ENCODE peak calls at places on chromosomes 3 and 15, in five cellular contexts. One of them, this sample, is unnamed.

GRCh38 chr3:105700575-105700974 is 168.2 kb downstream of the CBLB start:
- DNase-seq in dorsolateral prefrontal cortex: no peak
- DNase-seq in esophagus squamous epithelium: no peak
- DNase-seq in GM20000: no peak
- DNase-seq in psoas muscle: no peak
- DNase-seq in this sample: no peak

GRCh38 chr15:99054025-99054387 is 46.4 kb upstream of the PGPEP1L start:
- DNase-seq in dorsolateral prefrontal cortex: no peak
- DNase-seq in esophagus squamous epithelium: no peak
- DNase-seq in GM20000: no peak
- DNase-seq in psoas muscle: peak; percentile 65
- DNase-seq in this sample: no peak

GRCh38 chr15:101852356-101852755 is 40.4 kb downstream of the OR4F15 start:
- DNase-seq in dorsolateral prefrontal cortex: no peak
- DNase-seq in esophagus squamous epithelium: no peak
- DNase-seq in GM20000: no peak
- DNase-seq in psoas muscle: no peak
- DNase-seq in this sample: no peak

GRCh38 chr3:64316971-64317370 is 91.7 kb upstream of the PRICKLE2 start:
- DNase-seq in dorsolateral prefrontal cortex: no peak
- DNase-seq in esophagus squamous epithelium: no peak
- DNase-seq in GM20000: no peak
- DNase-seq in psoas muscle: no peak
- DNase-seq in this sample: no peak

GRCh38 chr15:44227584-44227983 is 32.5 kb upstream of the FRMD5 start:
- DNase-seq in dorsolateral prefrontal cortex: no peak
- DNase-seq in esophagus squamous epithelium: no peak
- DNase-seq in GM20000: no peak
- DNase-seq in psoas muscle: no peak
- DNase-seq in this sample: no peak

GRCh38 chr3:5194801-5195509 is 7.4 kb downstream of the EDEM1 start:
- DNase-seq in dorsolateral prefrontal cortex: no peak
- DNase-seq in esophagus squamous epithelium: no peak
- DNase-seq in GM20000: no peak
- DNase-seq in psoas muscle: no peak
- DNase-seq in this sample: no peak

GRCh38 chr15:56052389-56053045 is 59.1 kb upstream of the NEDD4 start:
- DNase-seq in dorsolateral prefrontal cortex: no peak
- DNase-seq in esophagus squamous epithelium: no peak
- DNase-seq in GM20000: peak; percentile 48
- DNase-seq in psoas muscle: no peak
- DNase-seq in this sample: no peak

GRCh38 chr15:68230157-68231100 is 901 bp upstream of the CLN6 start:
- DNase-seq in dorsolateral prefrontal cortex: no peak
- DNase-seq in esophagus squamous epithelium: no peak
- DNase-seq in GM20000: no peak
- DNase-seq in psoas muscle: no peak
- DNase-seq in this sample: no peak

GRCh38 chr3:122758877-122759670 is 34.6 kb downstream of the HSPBAP1 start:
- DNase-seq in dorsolateral prefrontal cortex: no peak
- DNase-seq in esophagus squamous epithelium: no peak
- DNase-seq in GM20000: no peak
- DNase-seq in psoas muscle: no peak
- DNase-seq in this sample: no peak

GRCh38 chr3:67540198-67540894 is 114.1 kb downstream of the SUCLG2 start:
- DNase-seq in dorsolateral prefrontal cortex: no peak
- DNase-seq in esophagus squamous epithelium: no peak
- DNase-seq in GM20000: no peak
- DNase-seq in psoas muscle: peak; percentile 36
- DNase-seq in this sample: no peak

GRCh38 chr3:180282386-180282785 is 245.6 kb upstream of the PEX5L start:
- DNase-seq in dorsolateral prefrontal cortex: no peak
- DNase-seq in esophagus squamous epithelium: no peak
- DNase-seq in GM20000: no peak
- DNase-seq in psoas muscle: no peak
- DNase-seq in this sample: no peak

GRCh38 chr3:129313983-129314756 is 35.5 kb downstream of the HMCES start:
- DNase-seq in dorsolateral prefrontal cortex: no peak
- DNase-seq in esophagus squamous epithelium: no peak
- DNase-seq in GM20000: no peak
- DNase-seq in psoas muscle: no peak
- DNase-seq in this sample: no peak

GRCh38 chr15:83449928-83450501 is 2.9 kb downstream of the SH3GL3 start:
- DNase-seq in dorsolateral prefrontal cortex: no peak
- DNase-seq in esophagus squamous epithelium: no peak
- DNase-seq in GM20000: no peak
- DNase-seq in psoas muscle: no peak
- DNase-seq in this sample: no peak

GRCh38 chr3:64151335-64151871 is 73.9 kb downstream of the PRICKLE2 start:
- DNase-seq in dorsolateral prefrontal cortex: no peak
- DNase-seq in esophagus squamous epithelium: no peak
- DNase-seq in GM20000: no peak
- DNase-seq in psoas muscle: no peak
- DNase-seq in this sample: no peak

GRCh38 chr3:178966299-178967183 is 105.1 kb downstream of the ZMAT3 start:
- DNase-seq in dorsolateral prefrontal cortex: no peak
- DNase-seq in esophagus squamous epithelium: no peak
- DNase-seq in GM20000: no peak
- DNase-seq in psoas muscle: no peak
- DNase-seq in this sample: no peak

GRCh38 chr3:52298147-52299098 is 10.8 kb downstream of the GLYCTK start:
- DNase-seq in dorsolateral prefrontal cortex: no peak
- DNase-seq in esophagus squamous epithelium: no peak
- DNase-seq in GM20000: no peak
- DNase-seq in psoas muscle: no peak
- DNase-seq in this sample: no peak

GRCh38 chr15:73942751-73943270 is 16.5 kb downstream of the LOXL1 start:
- DNase-seq in dorsolateral prefrontal cortex: no peak
- DNase-seq in esophagus squamous epithelium: no peak
- DNase-seq in GM20000: no peak
- DNase-seq in psoas muscle: peak; percentile 44
- DNase-seq in this sample: no peak

GRCh38 chr15:31041610-31042009 is 50.2 kb upstream of the MTMR10 start:
- DNase-seq in dorsolateral prefrontal cortex: no peak
- DNase-seq in esophagus squamous epithelium: no peak
- DNase-seq in GM20000: no peak
- DNase-seq in psoas muscle: no peak
- DNase-seq in this sample: no peak

GRCh38 chr3:110811050-110811449 is 260.6 kb upstream of the NECTIN3 start:
- DNase-seq in dorsolateral prefrontal cortex: no peak
- DNase-seq in esophagus squamous epithelium: no peak
- DNase-seq in GM20000: no peak
- DNase-seq in psoas muscle: no peak
- DNase-seq in this sample: no peak

GRCh38 chr15:49155834-49156627 is 632 bp upstream of the COPS2 start:
- DNase-seq in dorsolateral prefrontal cortex: peak; percentile 32
- DNase-seq in esophagus squamous epithelium: no peak
- DNase-seq in GM20000: no peak
- DNase-seq in psoas muscle: no peak
- DNase-seq in this sample: no peak

GRCh38 chr3:175003590-175003989 is 144.5 kb downstream of the NAALADL2 start:
- DNase-seq in dorsolateral prefrontal cortex: no peak
- DNase-seq in esophagus squamous epithelium: no peak
- DNase-seq in GM20000: no peak
- DNase-seq in psoas muscle: no peak
- DNase-seq in this sample: no peak

GRCh38 chr15:68186671-68187397 is 18.3 kb downstream of the CALML4 start:
- DNase-seq in dorsolateral prefrontal cortex: no peak
- DNase-seq in esophagus squamous epithelium: no peak
- DNase-seq in GM20000: no peak
- DNase-seq in psoas muscle: no peak
- DNase-seq in this sample: no peak

GRCh38 chr3:129618901-129619671 is 12.6 kb upstream of the PLXND1 start:
- DNase-seq in dorsolateral prefrontal cortex: no peak
- DNase-seq in esophagus squamous epithelium: no peak
- DNase-seq in GM20000: no peak
- DNase-seq in psoas muscle: peak; percentile 48
- DNase-seq in this sample: no peak

GRCh38 chr3:163785693-163786092 is 1292.6 kb downstream of the SI start:
- DNase-seq in dorsolateral prefrontal cortex: no peak
- DNase-seq in esophagus squamous epithelium: no peak
- DNase-seq in GM20000: peak; percentile 4
- DNase-seq in psoas muscle: no peak
- DNase-seq in this sample: peak; percentile 8

GRCh38 chr15:63915888-63916731 is 82.4 kb upstream of the HERC1 start:
- DNase-seq in dorsolateral prefrontal cortex: peak; percentile 54
- DNase-seq in esophagus squamous epithelium: no peak
- DNase-seq in GM20000: no peak
- DNase-seq in psoas muscle: peak; percentile 51
- DNase-seq in this sample: no peak

GRCh38 chr3:98361289-98361688 is 7.6 kb downstream of the OR5K4 start:
- DNase-seq in dorsolateral prefrontal cortex: no peak
- DNase-seq in esophagus squamous epithelium: no peak
- DNase-seq in GM20000: no peak
- DNase-seq in psoas muscle: no peak
- DNase-seq in this sample: no peak

GRCh38 chr3:30672959-30673358 is 66.6 kb downstream of the TGFBR2 start:
- DNase-seq in dorsolateral prefrontal cortex: no peak
- DNase-seq in esophagus squamous epithelium: no peak
- DNase-seq in GM20000: no peak
- DNase-seq in psoas muscle: peak; percentile 67
- DNase-seq in this sample: no peak

GRCh38 chr3:179324270-179324754 is 1.5 kb downstream of the ZNF639 start:
- DNase-seq in dorsolateral prefrontal cortex: no peak
- DNase-seq in esophagus squamous epithelium: no peak
- DNase-seq in GM20000: peak; percentile 35
- DNase-seq in psoas muscle: no peak
- DNase-seq in this sample: no peak

GRCh38 chr15:38414351-38414750 is 39.6 kb upstream of the FAM98B start:
- DNase-seq in dorsolateral prefrontal cortex: peak; percentile 70
- DNase-seq in esophagus squamous epithelium: no peak
- DNase-seq in GM20000: peak; percentile 19
- DNase-seq in psoas muscle: peak; percentile 69
- DNase-seq in this sample: peak; percentile 11

DNA sequence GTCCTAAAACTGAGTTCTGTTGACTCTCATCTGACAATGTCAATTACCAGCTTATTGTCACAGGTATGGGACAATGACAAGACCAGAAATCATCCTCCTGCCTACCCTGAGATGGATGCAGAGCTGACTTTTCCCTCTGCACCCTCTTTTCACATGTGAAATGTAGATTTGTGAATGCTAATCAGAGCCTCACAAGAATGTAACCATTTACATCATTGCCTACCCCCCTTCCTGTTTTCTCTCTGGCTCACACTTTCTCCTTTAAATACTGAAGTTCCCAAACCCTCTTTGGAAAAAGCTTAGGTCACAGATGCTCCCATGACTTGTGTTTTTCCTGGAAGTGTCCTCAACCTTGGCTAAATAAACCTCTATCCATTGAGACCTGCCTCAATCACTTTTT is 228.2 kb downstream of the MYRIP start:
- DNase-seq in dorsolateral prefrontal cortex: no peak
- DNase-seq in esophagus squamous epithelium: no peak
- DNase-seq in GM20000: no peak
- DNase-seq in psoas muscle: no peak
- DNase-seq in this sample: no peak
- TF ChIP-seq CTCF in dorsolateral prefrontal cortex: no peak
- TF ChIP-seq CTCF in esophagus squamous epithelium: no peak
- TF ChIP-seq CTCF in GM20000: no peak
- TF ChIP-seq CTCF in psoas muscle: no peak
- TF ChIP-seq CTCF in this sample: no peak

GRCh38 chr15:89494941-89495637 is 1.3 kb downstream of the RHCG start:
- DNase-seq in dorsolateral prefrontal cortex: no peak
- DNase-seq in esophagus squamous epithelium: no peak
- DNase-seq in GM20000: peak; percentile 61
- DNase-seq in psoas muscle: no peak
- DNase-seq in this sample: peak; percentile 44

GRCh38 chr15:89495638-89496145 is 691 bp downstream of the RHCG start:
- DNase-seq in dorsolateral prefrontal cortex: no peak
- DNase-seq in esophagus squamous epithelium: no peak
- DNase-seq in GM20000: no peak
- DNase-seq in psoas muscle: no peak
- DNase-seq in this sample: no peak

GRCh38 chr15:89494006-89494405 is 2.4 kb downstream of the RHCG start:
- DNase-seq in dorsolateral prefrontal cortex: no peak
- DNase-seq in esophagus squamous epithelium: no peak
- DNase-seq in GM20000: no peak
- DNase-seq in psoas muscle: no peak
- DNase-seq in this sample: no peak

GRCh38 chr15:89498574-89498906 is 2.2 kb upstream of the RHCG start:
- DNase-seq in dorsolateral prefrontal cortex: no peak
- DNase-seq in esophagus squamous epithelium: no peak
- DNase-seq in GM20000: no peak
- DNase-seq in psoas muscle: no peak
- DNase-seq in this sample: no peak

GRCh38 chr15:89496155-89497098 is at the start of gene RHCG:
- DNase-seq in dorsolateral prefrontal cortex: no peak
- DNase-seq in esophagus squamous epithelium: no peak
- DNase-seq in GM20000: peak; percentile 59
- DNase-seq in psoas muscle: no peak
- DNase-seq in this sample: peak; percentile 42
- TF ChIP-seq CTCF in dorsolateral prefrontal cortex: peak; percentile 39
- TF ChIP-seq CTCF in esophagus squamous epithelium: no peak
- TF ChIP-seq CTCF in GM20000: no peak
- TF ChIP-seq CTCF in psoas muscle: no peak
- TF ChIP-seq CTCF in this sample: peak; percentile 74

DNA sequence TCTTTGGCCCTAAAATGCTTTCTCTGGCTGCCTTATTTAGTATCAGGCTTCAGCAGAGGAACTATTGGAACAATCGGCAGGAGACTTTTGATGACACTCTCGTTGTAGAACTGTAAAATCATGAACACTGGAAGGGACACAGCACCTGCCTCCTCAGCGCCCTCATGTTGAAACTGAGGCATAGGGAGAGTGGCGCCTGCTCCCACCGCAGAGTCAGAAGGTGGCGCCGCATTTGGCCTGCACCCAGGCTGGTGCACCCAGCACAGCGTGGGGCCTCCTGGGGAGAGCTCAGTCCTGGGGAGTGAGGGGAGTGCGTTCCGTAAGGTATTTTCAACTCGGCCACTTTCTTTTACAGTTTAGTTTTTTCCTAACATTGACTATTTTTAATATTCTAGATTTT is 78.2 kb upstream of the BLM start:
- DNase-seq in dorsolateral prefrontal cortex: no peak
- DNase-seq in esophagus squamous epithelium: no peak
- DNase-seq in GM20000: no peak
- DNase-seq in psoas muscle: no peak
- DNase-seq in this sample: no peak
- TF ChIP-seq CTCF in dorsolateral prefrontal cortex: no peak
- TF ChIP-seq CTCF in esophagus squamous epithelium: no peak
- TF ChIP-seq CTCF in GM20000: no peak
- TF ChIP-seq CTCF in psoas muscle: no peak
- TF ChIP-seq CTCF in this sample: no peak

DNA sequence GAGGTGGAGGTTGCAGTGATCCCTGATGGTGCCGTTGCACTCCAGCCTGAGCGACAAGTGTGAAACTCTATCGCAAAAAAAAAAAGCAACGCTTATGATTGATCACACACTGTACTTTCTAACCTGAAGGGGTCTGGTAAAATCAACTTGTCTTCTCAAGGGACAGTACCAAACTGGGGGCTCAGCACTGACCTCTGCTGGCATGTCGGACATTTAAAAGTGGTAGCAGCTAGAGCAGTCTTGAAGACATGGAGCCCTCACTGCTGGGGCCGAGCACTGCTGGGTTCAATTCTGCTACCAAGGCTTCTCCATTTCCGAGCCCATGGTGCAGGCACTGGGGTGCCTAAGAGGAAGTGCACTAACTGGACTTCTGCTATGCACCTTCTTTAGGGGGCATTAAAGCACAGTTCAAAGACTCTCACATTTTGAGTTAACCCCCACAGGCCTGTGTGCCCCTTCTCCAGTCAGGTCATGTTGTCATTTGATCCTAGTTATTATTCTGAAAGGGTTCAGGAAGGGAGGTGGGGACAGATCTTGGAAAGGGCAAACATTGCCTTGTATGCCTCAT is 26.4 kb upstream of the LAMP3 start:
- DNase-seq in dorsolateral prefrontal cortex: no peak
- DNase-seq in esophagus squamous epithelium: no peak
- DNase-seq in GM20000: peak; percentile 63
- DNase-seq in psoas muscle: peak; percentile 56
- DNase-seq in this sample: peak; percentile 41
- TF ChIP-seq CTCF in dorsolateral prefrontal cortex: peak; percentile 40
- TF ChIP-seq CTCF in esophagus squamous epithelium: no peak
- TF ChIP-seq CTCF in GM20000: peak; percentile 50
- TF ChIP-seq CTCF in psoas muscle: peak; percentile 21
- TF ChIP-seq CTCF in this sample: peak; percentile 52